ENCODE peak calls at places on chromosomes 12 and 14, in six cellular contexts. P is lower lobe of right lung, W is bronchial epithelial cell, I is HCT116, Q is heart left ventricle, R is endothelial cell of umbilical vein. Y is an unnamed sample.

GRCh38 chr12:27531916-27532315 is 7.9 kb downstream of the PPFIBP1 start:
- DNase-seq in P (no peak), W (no peak), I (no peak), Q (no peak), R (no peak), Y (no peak)

GRCh38 chr12:30989754-30990153 is 63.2 kb downstream of the TSPAN11 start:
- DNase-seq in P (no peak), W (no peak), I (no peak), Q (peak; percentile 53), R (peak; percentile 8), Y (no peak)

GRCh38 chr12:2386566-2386965 is 333.8 kb downstream of the CACNA1C start:
- DNase-seq in P (no peak), W (no peak), I (no peak), Q (no peak), R (no peak), Y (peak; percentile 53)

GRCh38 chr12:88746386-88746785 is 166.1 kb upstream of the KITLG start:
- DNase-seq in P (no peak), W (no peak), I (no peak), Q (no peak), R (peak; percentile 75), Y (no peak)

GRCh38 chr14:91883770-91884169 is 16.4 kb upstream of the TC2N start:
- DNase-seq in P (no peak), W (no peak), I (no peak), Q (peak; percentile 42), R (no peak), Y (no peak)

GRCh38 chr14:42930058-42930457 is 1323.4 kb downstream of the LRFN5 start:
- DNase-seq in P (no peak), W (no peak), I (no peak), Q (no peak), R (no peak), Y (no peak)

GRCh38 chr12:107236824-107237467 is 143.6 kb upstream of the CRY1 start:
- DNase-seq in P (no peak), W (peak; percentile 96), I (no peak), Q (no peak), R (peak; percentile 37), Y (no peak)

GRCh38 chr12:4330203-4330602 is 9.2 kb downstream of the TIGAR start:
- DNase-seq in P (no peak), W (peak; percentile 8), I (no peak), Q (no peak), R (no peak), Y (no peak)

GRCh38 chr14:28656704-28657255 is 109.8 kb upstream of the FOXG1 start:
- DNase-seq in P (no peak), W (peak; percentile 61), I (no peak), Q (no peak), R (no peak), Y (no peak)

GRCh38 chr14:74906923-74907620 is 16.0 kb downstream of the RPS6KL1 start:
- DNase-seq in P (no peak), W (no peak), I (no peak), Q (no peak), R (no peak), Y (no peak)

GRCh38 chr14:74905595-74906142 is 17.4 kb downstream of the RPS6KL1 start:
- DNase-seq in P (peak; percentile 81), W (no peak), I (peak; percentile 28), Q (peak; percentile 68), R (peak; percentile 52), Y (peak; percentile 85)

GRCh38 chr14:74904623-74905503 is 18.2 kb downstream of the RPS6KL1 start:
- DNase-seq in P (no peak), W (no peak), I (no peak), Q (no peak), R (no peak), Y (no peak)

GRCh38 chr14:74898694-74899093 is 17.0 kb downstream of the DLST start:
- DNase-seq in P (no peak), W (no peak), I (no peak), Q (no peak), R (no peak), Y (no peak)

DNA sequence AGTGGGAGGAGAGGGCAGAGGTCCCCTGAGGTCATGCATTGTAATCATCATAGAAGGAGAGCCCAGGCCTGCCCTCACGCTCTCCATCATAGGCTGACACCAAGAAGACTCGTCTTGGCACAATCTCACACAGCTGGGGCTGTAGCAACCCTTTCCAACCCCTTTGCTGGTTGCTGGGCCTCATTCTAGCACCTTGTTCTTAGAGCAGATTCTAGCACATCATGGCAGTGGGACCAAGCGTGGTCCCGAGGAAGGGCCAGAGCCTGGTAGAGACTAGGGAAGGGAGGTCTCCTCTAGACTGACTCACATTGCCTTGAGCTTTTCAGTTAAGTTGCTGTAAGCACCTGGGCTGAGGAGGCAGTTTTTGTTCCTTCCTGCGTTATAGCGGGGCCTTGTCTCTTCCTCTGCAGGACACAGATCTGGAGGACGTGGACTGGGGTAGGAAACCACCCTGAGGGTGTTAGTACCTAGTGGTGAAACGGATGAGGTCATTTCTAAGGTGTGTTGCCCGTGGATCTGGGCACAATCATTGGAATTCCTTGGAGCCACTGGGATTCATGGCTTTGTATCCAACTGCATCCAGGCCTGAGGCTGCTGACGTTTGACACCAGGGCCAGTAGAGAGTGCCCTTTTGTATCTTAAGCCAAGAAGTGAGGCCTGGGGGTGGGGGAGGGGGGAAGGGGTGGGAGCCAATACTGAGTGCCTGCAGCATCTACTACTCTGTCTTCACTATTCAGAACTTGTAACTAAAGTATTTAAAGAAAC is 19.9 kb downstream of the RPS6KL1 start:
- DNase-seq in P (no peak), W (no peak), I (no peak), Q (no peak), R (no peak), Y (peak; percentile 38)
- H3K36me3 ChIP-seq in P (peaks cover 74% of the 10 kb centered on the region), W (peaks cover 32% of the 10 kb centered on the region), I (peaks cover 47% of the 10 kb centered on the region), Q (peaks cover 48% of the 10 kb centered on the region), R (peaks cover 40% of the 10 kb centered on the region), Y (peaks cover 62% of the 10 kb centered on the region)

GRCh38 chr12:121255433-121255832 is 41.1 kb downstream of the CAMKK2 start:
- DNase-seq in P (no peak), W (no peak), I (no peak), Q (no peak), R (no peak), Y (no peak)

GRCh38 chr12:121251838-121252237 is 41.9 kb downstream of the P2RX4 start:
- DNase-seq in P (no peak), W (no peak), I (no peak), Q (no peak), R (no peak), Y (no peak)

GRCh38 chr12:121250359-121250758 is 40.4 kb downstream of the P2RX4 start:
- DNase-seq in P (no peak), W (peak; percentile 24), I (no peak), Q (no peak), R (no peak), Y (no peak)

GRCh38 chr12:121253638-121254335 is 42.7 kb downstream of the CAMKK2 start:
- DNase-seq in P (no peak), W (no peak), I (no peak), Q (no peak), R (no peak), Y (no peak)

GRCh38 chr12:121252712-121253345 is 42.9 kb downstream of the P2RX4 start:
- DNase-seq in P (no peak), W (no peak), I (no peak), Q (no peak), R (no peak), Y (no peak)
- H3K36me3 ChIP-seq in P (peaks cover 91% of the 10 kb centered on the region), W (peaks cover 33% of the 10 kb centered on the region), I (peaks cover 32% of the 10 kb centered on the region), Q (peaks cover 26% of the 10 kb centered on the region), R (peaks cover 45% of the 10 kb centered on the region), Y (peaks cover 61% of the 10 kb centered on the region)

DNA sequence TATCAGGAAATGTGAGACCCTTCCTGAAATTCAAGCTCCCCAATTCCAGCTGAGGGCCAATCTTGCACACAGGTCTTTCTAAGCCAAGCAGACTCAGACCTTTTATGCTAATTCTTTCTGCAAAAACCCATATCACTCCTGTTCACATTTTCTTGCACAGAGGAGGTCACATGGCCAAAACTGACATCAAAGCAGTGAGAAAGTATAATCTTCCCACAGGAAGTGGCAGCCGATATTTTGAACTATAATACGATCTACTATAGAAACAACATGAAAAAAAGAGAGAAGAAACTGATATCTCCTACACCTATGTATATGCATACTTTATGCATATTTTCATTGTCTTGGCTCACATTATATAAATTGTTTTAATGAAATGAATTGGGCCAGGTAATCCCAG is 132.9 kb upstream of the SSTR1 start:
- DNase-seq in P (no peak), W (no peak), I (no peak), Q (no peak), R (no peak), Y (no peak)
- H3K36me3 ChIP-seq in P (no peaks in the 10 kb centered on the region), W (no peaks in the 10 kb centered on the region), I (no peaks in the 10 kb centered on the region), Q (no peaks in the 10 kb centered on the region), R (no peaks in the 10 kb centered on the region), Y (no peaks in the 10 kb centered on the region)

GRCh38 chr14:53386359-53386758 is 233.2 kb upstream of the DDHD1 start:
- DNase-seq in P (no peak), W (no peak), I (no peak), Q (no peak), R (no peak), Y (no peak)

GRCh38 chr14:53390008-53390407 is 236.9 kb upstream of the DDHD1 start:
- DNase-seq in P (no peak), W (peak; percentile 86), I (no peak), Q (no peak), R (no peak), Y (no peak)

GRCh38 chr14:53389207-53389606 is 236.1 kb upstream of the DDHD1 start:
- DNase-seq in P (no peak), W (peak; percentile 83), I (no peak), Q (no peak), R (peak; percentile 11), Y (no peak)

GRCh38 chr14:53391631-53392030 is 238.5 kb upstream of the DDHD1 start:
- DNase-seq in P (no peak), W (peak; percentile 94), I (peak; percentile 88), Q (no peak), R (peak; percentile 9), Y (no peak)

DNA sequence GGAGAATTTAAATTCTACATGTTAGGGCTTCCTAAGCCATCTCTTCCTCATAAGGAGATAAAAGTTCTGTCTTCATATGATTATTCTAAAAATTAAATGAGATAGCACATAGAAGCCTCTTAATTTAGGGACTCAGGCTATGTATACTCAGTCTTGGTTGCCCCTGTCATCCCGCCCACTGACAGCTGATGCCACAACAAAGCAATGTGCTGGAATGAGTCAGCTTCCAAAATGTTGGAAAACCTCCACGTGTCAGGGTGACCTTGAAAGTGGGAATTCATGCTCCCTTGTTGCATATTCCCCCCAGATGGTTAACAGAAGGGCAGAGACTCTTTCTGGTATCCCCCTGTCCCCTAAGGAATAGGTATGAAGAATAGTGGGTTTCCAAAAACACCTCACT is 238.0 kb upstream of the DDHD1 start:
- DNase-seq in P (no peak), W (peak; percentile 40), I (peak; percentile 72), Q (no peak), R (no peak), Y (no peak)
- H3K36me3 ChIP-seq in P (no peaks in the 10 kb centered on the region), W (no peaks in the 10 kb centered on the region), I (no peaks in the 10 kb centered on the region), Q (no peaks in the 10 kb centered on the region), R (no peaks in the 10 kb centered on the region), Y (no peaks in the 10 kb centered on the region)